ENCODE peak calls at places on chromosome 18, in eight cellular contexts. One of them, this sample, is unnamed.

GRCh38 chr18:13240060-13240725 is 21.6 kb downstream of the LDLRAD4 start:
- DNase-seq in mammary epithelial cell: no peak
- DNase-seq in uterus: peak
- DNase-seq in progenitor cell of endocrine pancreas: no peak
- DNase-seq in CD4-positive, alpha-beta T cell: no peak
- DNase-seq in AG04450: no peak
- DNase-seq in H9: no peak
- DNase-seq in RWPE2: no peak
- DNase-seq in this sample: no peak

GRCh38 chr18:47287911-47288635 is 36.6 kb upstream of the SKOR2 start:
- DNase-seq in mammary epithelial cell: no peak
- DNase-seq in uterus: no peak
- DNase-seq in progenitor cell of endocrine pancreas: no peak
- DNase-seq in CD4-positive, alpha-beta T cell: no peak
- DNase-seq in AG04450: no peak
- DNase-seq in H9: no peak
- DNase-seq in RWPE2: no peak
- DNase-seq in this sample: no peak

GRCh38 chr18:23231340-23232021 is 96.2 kb downstream of the CABLES1 start:
- DNase-seq in mammary epithelial cell: peak
- DNase-seq in uterus: peak
- DNase-seq in progenitor cell of endocrine pancreas: no peak
- DNase-seq in CD4-positive, alpha-beta T cell: peak
- DNase-seq in AG04450: peak
- DNase-seq in H9: no peak
- DNase-seq in RWPE2: no peak
- DNase-seq in this sample: peak

GRCh38 chr18:25533088-25533676 is 181.2 kb upstream of the ZNF521 start:
- DNase-seq in mammary epithelial cell: peak
- DNase-seq in uterus: no peak
- DNase-seq in progenitor cell of endocrine pancreas: no peak
- DNase-seq in CD4-positive, alpha-beta T cell: no peak
- DNase-seq in AG04450: no peak
- DNase-seq in H9: peak
- DNase-seq in RWPE2: no peak
- DNase-seq in this sample: no peak

GRCh38 chr18:8468911-8469310 is 140.3 kb upstream of the RAB12 start:
- DNase-seq in mammary epithelial cell: no peak
- DNase-seq in uterus: no peak
- DNase-seq in progenitor cell of endocrine pancreas: no peak
- DNase-seq in CD4-positive, alpha-beta T cell: no peak
- DNase-seq in AG04450: no peak
- DNase-seq in H9: no peak
- DNase-seq in RWPE2: no peak
- DNase-seq in this sample: no peak

GRCh38 chr18:26556573-26556972 is 8.2 kb upstream of the KCTD1 start:
- DNase-seq in mammary epithelial cell: peak
- DNase-seq in uterus: no peak
- DNase-seq in progenitor cell of endocrine pancreas: no peak
- DNase-seq in CD4-positive, alpha-beta T cell: no peak
- DNase-seq in AG04450: no peak
- DNase-seq in H9: no peak
- DNase-seq in RWPE2: no peak
- DNase-seq in this sample: no peak

GRCh38 chr18:78740876-78741275 is 238.7 kb upstream of the SALL3 start:
- DNase-seq in mammary epithelial cell: no peak
- DNase-seq in uterus: no peak
- DNase-seq in progenitor cell of endocrine pancreas: no peak
- DNase-seq in CD4-positive, alpha-beta T cell: no peak
- DNase-seq in AG04450: no peak
- DNase-seq in H9: peak
- DNase-seq in RWPE2: no peak
- DNase-seq in this sample: no peak

GRCh38 chr18:49898421-49898820 is 85.1 kb upstream of the ACAA2 start:
- DNase-seq in mammary epithelial cell: peak
- DNase-seq in uterus: peak
- DNase-seq in progenitor cell of endocrine pancreas: peak
- DNase-seq in CD4-positive, alpha-beta T cell: peak
- DNase-seq in AG04450: peak
- DNase-seq in H9: peak
- DNase-seq in RWPE2: no peak
- DNase-seq in this sample: no peak

GRCh38 chr18:7566587-7567486 is at the start of gene PTPRM:
- DNase-seq in mammary epithelial cell: peak
- DNase-seq in uterus: peak
- DNase-seq in progenitor cell of endocrine pancreas: peak
- DNase-seq in CD4-positive, alpha-beta T cell: peak
- DNase-seq in AG04450: no peak
- DNase-seq in H9: peak
- DNase-seq in RWPE2: peak
- DNase-seq in this sample: peak

GRCh38 chr18:64886995-64887394 is 738.1 kb upstream of the LINC00305 start:
- DNase-seq in mammary epithelial cell: no peak
- DNase-seq in uterus: no peak
- DNase-seq in progenitor cell of endocrine pancreas: no peak
- DNase-seq in CD4-positive, alpha-beta T cell: no peak
- DNase-seq in AG04450: no peak
- DNase-seq in H9: no peak
- DNase-seq in RWPE2: no peak
- DNase-seq in this sample: no peak

GRCh38 chr18:57230861-57231260 is 84.0 kb downstream of the BOD1L2 start:
- DNase-seq in mammary epithelial cell: no peak
- DNase-seq in uterus: no peak
- DNase-seq in progenitor cell of endocrine pancreas: no peak
- DNase-seq in CD4-positive, alpha-beta T cell: no peak
- DNase-seq in AG04450: no peak
- DNase-seq in H9: no peak
- DNase-seq in RWPE2: no peak
- DNase-seq in this sample: no peak

GRCh38 chr18:57437782-57438668 is 2.9 kb downstream of the ONECUT2 start:
- DNase-seq in mammary epithelial cell: peak
- DNase-seq in uterus: no peak
- DNase-seq in progenitor cell of endocrine pancreas: peak
- DNase-seq in CD4-positive, alpha-beta T cell: no peak
- DNase-seq in AG04450: no peak
- DNase-seq in H9: peak
- DNase-seq in RWPE2: peak
- DNase-seq in this sample: no peak

GRCh38 chr18:50836521-50836957 is 16.7 kb upstream of the MRO start:
- DNase-seq in mammary epithelial cell: peak
- DNase-seq in uterus: no peak
- DNase-seq in progenitor cell of endocrine pancreas: no peak
- DNase-seq in CD4-positive, alpha-beta T cell: no peak
- DNase-seq in AG04450: no peak
- DNase-seq in H9: no peak
- DNase-seq in RWPE2: no peak
- DNase-seq in this sample: no peak

GRCh38 chr18:43596106-43596712 is 318.9 kb upstream of the SYT4 start:
- DNase-seq in mammary epithelial cell: peak
- DNase-seq in uterus: no peak
- DNase-seq in progenitor cell of endocrine pancreas: no peak
- DNase-seq in CD4-positive, alpha-beta T cell: no peak
- DNase-seq in AG04450: no peak
- DNase-seq in H9: no peak
- DNase-seq in RWPE2: no peak
- DNase-seq in this sample: no peak

GRCh38 chr18:32768646-32769206 is 4.1 kb downstream of the KLHL14 start:
- DNase-seq in mammary epithelial cell: no peak
- DNase-seq in uterus: no peak
- DNase-seq in progenitor cell of endocrine pancreas: no peak
- DNase-seq in CD4-positive, alpha-beta T cell: no peak
- DNase-seq in AG04450: no peak
- DNase-seq in H9: no peak
- DNase-seq in RWPE2: no peak
- DNase-seq in this sample: no peak

GRCh38 chr18:21163647-21164625 is 52.3 kb upstream of the ROCK1 start:
- DNase-seq in mammary epithelial cell: peak
- DNase-seq in uterus: no peak
- DNase-seq in progenitor cell of endocrine pancreas: no peak
- DNase-seq in CD4-positive, alpha-beta T cell: no peak
- DNase-seq in AG04450: peak
- DNase-seq in H9: no peak
- DNase-seq in RWPE2: no peak
- DNase-seq in this sample: no peak

GRCh38 chr18:67710639-67711038 is 194.1 kb upstream of the DSEL start:
- DNase-seq in mammary epithelial cell: no peak
- DNase-seq in uterus: no peak
- DNase-seq in progenitor cell of endocrine pancreas: no peak
- DNase-seq in CD4-positive, alpha-beta T cell: no peak
- DNase-seq in AG04450: no peak
- DNase-seq in H9: no peak
- DNase-seq in RWPE2: no peak
- DNase-seq in this sample: no peak

GRCh38 chr18:67705748-67706147 is 189.2 kb upstream of the DSEL start:
- DNase-seq in mammary epithelial cell: no peak
- DNase-seq in uterus: no peak
- DNase-seq in progenitor cell of endocrine pancreas: no peak
- DNase-seq in CD4-positive, alpha-beta T cell: no peak
- DNase-seq in AG04450: no peak
- DNase-seq in H9: no peak
- DNase-seq in RWPE2: no peak
- DNase-seq in this sample: no peak
- TF ChIP-seq CTCF in mammary epithelial cell: no peak
- TF ChIP-seq CTCF in uterus: no peak
- TF ChIP-seq CTCF in progenitor cell of endocrine pancreas: peak
- TF ChIP-seq CTCF in CD4-positive, alpha-beta T cell: no peak
- TF ChIP-seq CTCF in AG04450: no peak
- TF ChIP-seq CTCF in H9: peak
- TF ChIP-seq CTCF in RWPE2: no peak
- TF ChIP-seq CTCF in this sample: no peak

GRCh38 chr18:35703043-35703688 is 121.6 kb downstream of the GALNT1 start:
- DNase-seq in mammary epithelial cell: peak
- DNase-seq in uterus: no peak
- DNase-seq in progenitor cell of endocrine pancreas: no peak
- DNase-seq in CD4-positive, alpha-beta T cell: no peak
- DNase-seq in AG04450: no peak
- DNase-seq in H9: no peak
- DNase-seq in RWPE2: no peak
- DNase-seq in this sample: no peak
- TF ChIP-seq CTCF in mammary epithelial cell: no peak
- TF ChIP-seq CTCF in uterus: no peak
- TF ChIP-seq CTCF in progenitor cell of endocrine pancreas: no peak
- TF ChIP-seq CTCF in CD4-positive, alpha-beta T cell: no peak
- TF ChIP-seq CTCF in AG04450: no peak
- TF ChIP-seq CTCF in H9: no peak
- TF ChIP-seq CTCF in RWPE2: no peak
- TF ChIP-seq CTCF in this sample: no peak

DNA sequence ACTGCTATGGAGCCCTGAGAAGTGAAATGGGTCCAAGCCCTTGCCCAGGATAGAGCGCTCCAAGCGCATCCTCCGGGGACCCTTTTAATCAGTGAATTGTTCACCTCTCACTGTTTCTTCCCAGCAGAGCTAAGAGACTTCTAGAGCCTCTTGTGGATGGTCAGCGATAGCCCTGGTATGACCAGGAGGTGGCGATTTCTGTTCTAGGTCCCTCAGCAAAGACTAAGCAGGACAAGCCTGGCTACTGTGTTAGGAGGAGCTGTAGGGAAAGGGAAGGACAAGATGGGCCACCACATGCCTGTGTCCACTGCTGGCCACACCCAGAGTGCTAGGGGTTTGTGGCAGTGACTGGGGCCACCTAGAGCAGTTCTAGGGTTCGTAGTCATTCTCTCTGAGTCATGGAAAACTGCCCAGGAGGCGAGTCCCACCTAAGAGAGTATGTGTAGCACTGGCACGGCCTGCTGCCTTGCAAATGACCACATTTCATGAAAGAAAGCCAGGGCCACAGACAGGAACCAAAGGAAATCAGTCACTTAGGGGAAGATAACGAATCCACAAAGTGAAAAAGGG is 179.4 kb downstream of the ALPK2 start:
- DNase-seq in mammary epithelial cell: peak
- DNase-seq in uterus: no peak
- DNase-seq in progenitor cell of endocrine pancreas: no peak
- DNase-seq in CD4-positive, alpha-beta T cell: no peak
- DNase-seq in AG04450: no peak
- DNase-seq in H9: peak
- DNase-seq in RWPE2: no peak
- DNase-seq in this sample: no peak
- TF ChIP-seq CTCF in mammary epithelial cell: no peak
- TF ChIP-seq CTCF in uterus: no peak
- TF ChIP-seq CTCF in progenitor cell of endocrine pancreas: no peak
- TF ChIP-seq CTCF in CD4-positive, alpha-beta T cell: no peak
- TF ChIP-seq CTCF in AG04450: no peak
- TF ChIP-seq CTCF in H9: peak
- TF ChIP-seq CTCF in RWPE2: no peak
- TF ChIP-seq CTCF in this sample: no peak

GRCh38 chr18:35570182-35570581 is 11.4 kb upstream of the GALNT1 start:
- DNase-seq in mammary epithelial cell: no peak
- DNase-seq in uterus: no peak
- DNase-seq in progenitor cell of endocrine pancreas: no peak
- DNase-seq in CD4-positive, alpha-beta T cell: no peak
- DNase-seq in AG04450: no peak
- DNase-seq in H9: no peak
- DNase-seq in RWPE2: no peak
- DNase-seq in this sample: no peak

GRCh38 chr18:35559867-35560266 is 21.7 kb upstream of the GALNT1 start:
- DNase-seq in mammary epithelial cell: no peak
- DNase-seq in uterus: no peak
- DNase-seq in progenitor cell of endocrine pancreas: no peak
- DNase-seq in CD4-positive, alpha-beta T cell: no peak
- DNase-seq in AG04450: no peak
- DNase-seq in H9: no peak
- DNase-seq in RWPE2: no peak
- DNase-seq in this sample: no peak

GRCh38 chr18:35566019-35566418 is 15.5 kb upstream of the GALNT1 start:
- DNase-seq in mammary epithelial cell: no peak
- DNase-seq in uterus: no peak
- DNase-seq in progenitor cell of endocrine pancreas: no peak
- DNase-seq in CD4-positive, alpha-beta T cell: no peak
- DNase-seq in AG04450: no peak
- DNase-seq in H9: no peak
- DNase-seq in RWPE2: no peak
- DNase-seq in this sample: no peak

GRCh38 chr18:35564795-35565453 is 16.6 kb upstream of the GALNT1 start:
- DNase-seq in mammary epithelial cell: no peak
- DNase-seq in uterus: no peak
- DNase-seq in progenitor cell of endocrine pancreas: no peak
- DNase-seq in CD4-positive, alpha-beta T cell: no peak
- DNase-seq in AG04450: no peak
- DNase-seq in H9: no peak
- DNase-seq in RWPE2: no peak
- DNase-seq in this sample: no peak
- TF ChIP-seq CTCF in mammary epithelial cell: no peak
- TF ChIP-seq CTCF in uterus: no peak
- TF ChIP-seq CTCF in progenitor cell of endocrine pancreas: no peak
- TF ChIP-seq CTCF in CD4-positive, alpha-beta T cell: no peak
- TF ChIP-seq CTCF in AG04450: no peak
- TF ChIP-seq CTCF in H9: no peak
- TF ChIP-seq CTCF in RWPE2: no peak
- TF ChIP-seq CTCF in this sample: no peak

DNA sequence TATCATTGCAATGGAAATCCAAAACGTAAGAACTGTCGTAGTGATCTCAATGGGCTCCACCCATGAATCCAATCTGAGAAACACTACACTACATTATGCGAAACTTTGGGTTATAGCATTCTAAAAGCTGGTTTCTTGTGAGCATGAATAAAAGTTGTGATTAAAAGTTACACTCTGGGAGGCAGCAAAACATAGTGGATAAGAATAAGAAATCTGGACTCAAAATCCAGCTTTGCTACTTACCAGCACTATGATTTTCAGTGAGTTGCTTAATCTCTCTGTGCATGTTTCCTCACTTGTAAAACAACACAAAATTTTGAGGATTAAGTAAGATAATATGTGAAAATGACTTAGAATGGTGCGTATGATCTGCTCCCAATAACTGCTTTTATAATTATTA is 25.7 kb upstream of the THOC1 start:
- DNase-seq in mammary epithelial cell: no peak
- DNase-seq in uterus: no peak
- DNase-seq in progenitor cell of endocrine pancreas: no peak
- DNase-seq in CD4-positive, alpha-beta T cell: no peak
- DNase-seq in AG04450: no peak
- DNase-seq in H9: no peak
- DNase-seq in RWPE2: no peak
- DNase-seq in this sample: no peak
- TF ChIP-seq CTCF in mammary epithelial cell: no peak
- TF ChIP-seq CTCF in uterus: no peak
- TF ChIP-seq CTCF in progenitor cell of endocrine pancreas: no peak
- TF ChIP-seq CTCF in CD4-positive, alpha-beta T cell: no peak
- TF ChIP-seq CTCF in AG04450: peak
- TF ChIP-seq CTCF in H9: no peak
- TF ChIP-seq CTCF in RWPE2: no peak
- TF ChIP-seq CTCF in this sample: no peak